ENCODE peak calls at places on chromosomes 5 and 9, in four cellular contexts. F, J, M and E are unnamed samples.

GRCh38 chr9:125971895-125972729 is 224.9 kb downstream of the PBX3 start:
- DNase-seq in J (no peak), M (no peak), F (no peak), E (no peak)

GRCh38 chr5:109694451-109694891 is 4.7 kb downstream of the MAN2A1 start:
- DNase-seq in J (no peak), M (no peak), F (no peak), E (no peak)

GRCh38 chr5:53820802-53821171 is 260.3 kb downstream of the NDUFS4 start:
- DNase-seq in M (no peak), F (no peak), J (no peak), E (no peak)

GRCh38 chr9:115717711-115718173 is 435.8 kb upstream of the PAPPA start:
- DNase-seq in F (no peak), M (no peak), J (no peak), E (peak)

GRCh38 chr5:184461-184860 is 6.8 kb upstream of the LRRC14B start:
- DNase-seq in M (no peak), J (no peak), F (no peak), E (no peak)

GRCh38 chr5:137372386-137373160 is 126.6 kb downstream of the SPOCK1 start:
- DNase-seq in F (no peak), J (no peak), M (no peak), E (peak)

GRCh38 chr5:147190236-147190815 is 44.5 kb upstream of the STK32A start:
- DNase-seq in F (no peak), J (no peak), M (no peak), E (peak)

GRCh38 chr5:110401881-110402280 is 324.6 kb downstream of the TMEM232 start:
- DNase-seq in F (no peak), M (no peak), J (no peak), E (no peak)

GRCh38 chr5:43358338-43358737 is 45.1 kb upstream of the HMGCS1 start:
- DNase-seq in F (no peak), J (no peak), M (peak), E (no peak)

GRCh38 chr5:143699121-143699520 is 112.8 kb upstream of the HMHB1 start:
- DNase-seq in F (no peak), M (peak), J (no peak), E (no peak)

GRCh38 chr5:43007911-43008368 is 32.2 kb downstream of the ANXA2R start:
- DNase-seq in J (peak), F (peak), M (peak), E (no peak)

GRCh38 chr5:64331597-64332277 is 166.1 kb downstream of the RNF180 start:
- DNase-seq in M (no peak), F (peak), J (no peak), E (no peak)

GRCh38 chr5:107270561-107270960 is 400.2 kb downstream of the EFNA5 start:
- DNase-seq in M (no peak), F (no peak), J (no peak), E (no peak)

GRCh38 chr5:83516361-83516760 is 44.8 kb downstream of the VCAN start:
- DNase-seq in M (no peak), J (no peak), F (no peak), E (no peak)

GRCh38 chr5:112917453-112918005 is 4.5 kb downstream of the REEP5 start:
- DNase-seq in F (no peak), M (no peak), J (no peak), E (no peak)

GRCh38 chr5:33848554-33848953 is 43.2 kb downstream of the ADAMTS12 start:
- DNase-seq in F (no peak), M (no peak), J (no peak), E (no peak)

GRCh38 chr5:37667846-37668245 is 172.0 kb downstream of the GDNF start:
- DNase-seq in J (no peak), M (no peak), F (no peak), E (no peak)

GRCh38 chr5:78984020-78984610 is 995 bp downstream of the ARSB start:
- DNase-seq in M (no peak), F (no peak), J (no peak), E (no peak)

GRCh38 chr9:127424669-127424986 is 446 bp downstream of the ZNF79 start:
- DNase-seq in J (no peak), F (no peak), M (no peak), E (no peak)

GRCh38 chr9:136421791-136422190 is 11.3 kb downstream of the PMPCA start:
- DNase-seq in M (no peak), F (no peak), J (no peak), E (no peak)

GRCh38 chr9:133805876-133806622 is 67.9 kb upstream of the SARDH start:
- DNase-seq in M (no peak), F (no peak), J (no peak), E (no peak)

GRCh38 chr9:14989811-14990210 is 79.6 kb upstream of the FREM1 start:
- DNase-seq in M (no peak), F (no peak), J (no peak), E (no peak)

GRCh38 chr5:76524872-76525271 is 98.3 kb downstream of the F2RL2 start:
- DNase-seq in F (no peak), J (no peak), M (no peak), E (peak)

GRCh38 chr5:123708074-123708806 is 196.3 kb downstream of the CSNK1G3 start:
- DNase-seq in F (no peak), J (peak), M (no peak), E (no peak)

GRCh38 chr5:160507181-160507811 is 85.6 kb downstream of the PTTG1 start:
- DNase-seq in M (no peak), F (no peak), J (no peak), E (peak)

GRCh38 chr5:134580001-134580460 is 52.6 kb downstream of the SAR1B start:
- DNase-seq in J (no peak), F (no peak), M (no peak), E (no peak)

GRCh38 chr5:114883675-114884074 is 286.0 kb downstream of the TRIM36 start:
- DNase-seq in F (no peak), J (no peak), M (no peak), E (no peak)

GRCh38 chr9:130042406-130042930 is 521 bp downstream of the FNBP1 start:
- DNase-seq in F (peak), M (no peak), J (no peak), E (no peak)

GRCh38 chr9:69157751-69158466 is 16.2 kb upstream of the TJP2 start:
- DNase-seq in F (no peak), M (no peak), J (no peak), E (no peak)

GRCh38 chr9:128528445-128529160 is 23.8 kb upstream of the SPTAN1 start:
- DNase-seq in J (no peak), F (no peak), M (no peak), E (no peak)

GRCh38 chr9:5563417-5563815 is 53.1 kb downstream of the PDCD1LG2 start:
- DNase-seq in J (no peak), M (no peak), F (no peak), E (no peak)

GRCh38 chr9:108809269-108809668 is 46.5 kb downstream of the ACTL7B start:
- DNase-seq in M (peak), J (no peak), F (no peak), E (no peak)

GRCh38 chr9:93810028-93810971 is 144.9 kb downstream of the BARX1 start:
- DNase-seq in M (peak), F (no peak), J (no peak), E (no peak)

GRCh38 chr5:171444582-171444981 is 25.1 kb downstream of the FGF18 start:
- DNase-seq in M (no peak), F (no peak), J (no peak), E (peak)

GRCh38 chr9:69036319-69036718 is 767 bp downstream of the FXN start:
- DNase-seq in J (no peak), F (no peak), M (no peak), E (no peak)

GRCh38 chr5:119267958-119268386 is 87.8 kb upstream of the TNFAIP8 start:
- DNase-seq in F (peak), J (peak), M (peak), E (peak)
- TF ChIP-seq CTCF in F (peak), J (no peak), M (peak), E (peak)

DNA sequence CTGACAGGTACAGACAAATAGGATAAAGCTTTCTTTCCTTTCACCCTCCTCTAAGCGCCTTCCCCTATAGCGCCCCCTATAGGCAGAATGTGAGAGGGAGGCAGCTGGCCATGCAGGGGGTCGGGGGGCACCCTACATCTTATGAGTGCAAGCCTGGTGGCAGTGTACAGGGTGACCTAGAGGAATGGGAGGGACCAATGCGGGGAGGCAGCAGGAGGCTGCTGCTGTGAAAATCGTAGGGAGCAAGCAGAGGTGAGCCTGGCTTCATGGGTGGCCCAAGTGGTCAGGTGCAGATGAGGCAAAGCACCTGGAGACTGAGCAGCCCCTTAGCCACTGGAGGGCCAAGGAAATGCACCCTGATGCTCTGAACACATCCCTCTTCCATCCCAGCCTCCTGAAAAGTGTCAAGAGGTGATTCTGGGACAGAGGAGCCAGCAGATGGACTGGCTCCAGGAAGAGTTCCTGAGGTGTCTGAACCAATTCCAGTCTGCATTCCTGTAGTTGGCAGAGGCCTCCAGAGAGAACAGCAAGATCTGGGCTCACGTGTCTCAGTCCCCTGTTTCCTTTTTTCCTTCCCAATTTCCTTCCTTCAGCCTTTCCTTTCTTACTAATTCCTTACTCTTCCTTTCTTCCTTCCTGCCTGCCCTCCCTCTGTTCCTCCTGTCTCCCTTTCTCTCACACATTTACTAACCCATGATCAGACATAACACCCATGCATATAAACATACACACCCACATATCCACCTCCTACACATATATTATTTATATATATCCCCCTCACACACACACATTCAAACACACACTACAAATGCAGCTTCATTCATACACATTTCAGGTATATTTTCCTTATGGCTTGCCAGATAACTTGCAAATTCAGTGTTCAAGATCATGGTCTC is 32.8 kb upstream of the GALNT10 start:
- DNase-seq in F (no peak), M (no peak), J (no peak), E (no peak)
- TF ChIP-seq CTCF in F (peak), M (peak), J (no peak), E (peak)

GRCh38 chr9:33355933-33356332 is 46.4 kb downstream of the AQP7 start:
- DNase-seq in F (no peak), J (no peak), M (no peak), E (no peak)
- TF ChIP-seq CTCF in F (no peak), J (no peak), M (no peak), E (no peak)

GRCh38 chr5:5101676-5102075 is 38.5 kb upstream of the ADAMTS16 start:
- DNase-seq in J (no peak), M (no peak), F (no peak), E (no peak)

GRCh38 chr5:5105531-5105930 is 34.6 kb upstream of the ADAMTS16 start:
- DNase-seq in M (no peak), J (no peak), F (no peak), E (no peak)

GRCh38 chr5:5103249-5103648 is 36.9 kb upstream of the ADAMTS16 start:
- DNase-seq in F (no peak), M (no peak), J (no peak), E (peak)

GRCh38 chr5:5100635-5101034 is 39.5 kb upstream of the ADAMTS16 start:
- DNase-seq in J (no peak), F (no peak), M (no peak), E (no peak)

GRCh38 chr5:5104550-5104949 is 35.6 kb upstream of the ADAMTS16 start:
- DNase-seq in F (no peak), M (no peak), J (no peak), E (no peak)
- TF ChIP-seq CTCF in F (no peak), M (no peak), J (no peak), E (no peak)

GRCh38 chr9:135053133-135053532 is 34.3 kb upstream of the OLFM1 start:
- DNase-seq in F (no peak), M (no peak), J (peak), E (no peak)
- TF ChIP-seq CTCF in F (no peak), M (no peak), J (no peak), E (no peak)

GRCh38 chr5:14284366-14285148 is 141.4 kb downstream of the TRIO start:
- DNase-seq in J (no peak), M (no peak), F (no peak), E (no peak)
- TF ChIP-seq CTCF in J (no peak), M (no peak), F (no peak), E (no peak)

GRCh38 chr5:34903260-34903659 is 12.0 kb downstream of the RAD1 start:
- DNase-seq in J (no peak), M (no peak), F (no peak), E (no peak)

GRCh38 chr5:34900660-34901059 is 14.6 kb downstream of the RAD1 start:
- DNase-seq in F (no peak), M (no peak), J (no peak), E (no peak)

DNA sequence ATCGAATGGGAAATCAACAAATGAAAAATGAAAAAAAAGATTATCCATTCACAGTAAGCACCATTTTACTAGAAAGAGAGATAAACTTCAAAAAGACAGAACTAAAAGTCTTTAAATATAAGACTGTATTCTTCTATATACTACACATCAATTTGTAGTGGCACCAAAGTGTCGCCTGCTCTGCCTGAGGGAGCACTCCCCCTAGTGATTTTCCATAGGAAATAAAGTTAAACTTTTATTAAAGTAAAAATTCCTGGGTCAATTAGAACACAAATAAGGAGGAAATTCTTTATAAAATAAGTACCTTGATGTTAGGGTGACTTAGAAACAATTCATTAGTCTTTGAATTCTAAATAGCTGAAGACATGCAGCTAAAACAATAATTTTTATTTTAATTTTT is 9.7 kb downstream of the RAD1 start:
- DNase-seq in M (no peak), F (no peak), J (no peak), E (no peak)
- TF ChIP-seq CTCF in M (peak), F (peak), J (no peak), E (peak)